ENCODE peak calls at places on chromosomes 1 and 21, in six cellular contexts. One of them, this sample, is unnamed.

GRCh38 chr1:84143796-84144565 is at the start of gene PRKACB:
- DNase-seq in endothelial cell of umbilical vein: peak; percentile 87
- DNase-seq in heart left ventricle: no peak
- DNase-seq in stomach: no peak
- DNase-seq in sigmoid colon: no peak
- DNase-seq in IMR-90: peak; percentile 62
- DNase-seq in this sample: no peak

GRCh38 chr1:35605071-35605881 is 32.2 kb downstream of the TFAP2E start:
- DNase-seq in endothelial cell of umbilical vein: no peak
- DNase-seq in heart left ventricle: no peak
- DNase-seq in stomach: no peak
- DNase-seq in sigmoid colon: no peak
- DNase-seq in IMR-90: no peak
- DNase-seq in this sample: no peak

GRCh38 chr1:168084396-168085231 is 52.1 kb downstream of the GPR161 start:
- DNase-seq in endothelial cell of umbilical vein: peak; percentile 46
- DNase-seq in heart left ventricle: peak; percentile 51
- DNase-seq in stomach: peak; percentile 49
- DNase-seq in sigmoid colon: peak; percentile 76
- DNase-seq in IMR-90: peak; percentile 23
- DNase-seq in this sample: peak; percentile 55

GRCh38 chr1:10990828-10991227 is 21.6 kb upstream of the TARDBP start:
- DNase-seq in endothelial cell of umbilical vein: no peak
- DNase-seq in heart left ventricle: no peak
- DNase-seq in stomach: no peak
- DNase-seq in sigmoid colon: no peak
- DNase-seq in IMR-90: no peak
- DNase-seq in this sample: no peak

GRCh38 chr1:153494976-153495535 is 34.6 kb upstream of the S100A7 start:
- DNase-seq in endothelial cell of umbilical vein: peak; percentile 60
- DNase-seq in heart left ventricle: peak; percentile 73
- DNase-seq in stomach: peak; percentile 76
- DNase-seq in sigmoid colon: peak; percentile 84
- DNase-seq in IMR-90: peak; percentile 52
- DNase-seq in this sample: peak; percentile 76

GRCh38 chr1:92444351-92444750 is 42.4 kb downstream of the GFI1 start:
- DNase-seq in endothelial cell of umbilical vein: no peak
- DNase-seq in heart left ventricle: no peak
- DNase-seq in stomach: no peak
- DNase-seq in sigmoid colon: no peak
- DNase-seq in IMR-90: peak; percentile 63
- DNase-seq in this sample: no peak

GRCh38 chr1:156680056-156680455 is 2.8 kb upstream of the NES start:
- DNase-seq in endothelial cell of umbilical vein: no peak
- DNase-seq in heart left ventricle: no peak
- DNase-seq in stomach: no peak
- DNase-seq in sigmoid colon: no peak
- DNase-seq in IMR-90: no peak
- DNase-seq in this sample: no peak

GRCh38 chr21:42309753-42310213 is 5.4 kb downstream of the TFF3 start:
- DNase-seq in endothelial cell of umbilical vein: peak; percentile 30
- DNase-seq in heart left ventricle: no peak
- DNase-seq in stomach: peak; percentile 75
- DNase-seq in sigmoid colon: peak; percentile 74
- DNase-seq in IMR-90: peak; percentile 5
- DNase-seq in this sample: peak; percentile 80

GRCh38 chr1:239914827-239915231 is 176.9 kb upstream of the FMN2 start:
- DNase-seq in endothelial cell of umbilical vein: no peak
- DNase-seq in heart left ventricle: no peak
- DNase-seq in stomach: no peak
- DNase-seq in sigmoid colon: no peak
- DNase-seq in IMR-90: peak; percentile 81
- DNase-seq in this sample: no peak

GRCh38 chr1:110240476-110241210 is 30.5 kb downstream of the KCNC4 start:
- DNase-seq in endothelial cell of umbilical vein: no peak
- DNase-seq in heart left ventricle: no peak
- DNase-seq in stomach: peak; percentile 52
- DNase-seq in sigmoid colon: peak; percentile 53
- DNase-seq in IMR-90: no peak
- DNase-seq in this sample: no peak

GRCh38 chr1:117600966-117601365 is 4.9 kb upstream of the TENT5C start:
- DNase-seq in endothelial cell of umbilical vein: no peak
- DNase-seq in heart left ventricle: no peak
- DNase-seq in stomach: no peak
- DNase-seq in sigmoid colon: no peak
- DNase-seq in IMR-90: peak; percentile 46
- DNase-seq in this sample: no peak

GRCh38 chr21:44618504-44618903 is 6.6 kb downstream of the KRTAP10-8 start:
- DNase-seq in endothelial cell of umbilical vein: peak; percentile 7
- DNase-seq in heart left ventricle: peak; percentile 39
- DNase-seq in stomach: no peak
- DNase-seq in sigmoid colon: peak; percentile 66
- DNase-seq in IMR-90: peak; percentile 14
- DNase-seq in this sample: peak; percentile 22

GRCh38 chr1:45522324-45523104 is 830 bp upstream of the PRDX1 start:
- DNase-seq in endothelial cell of umbilical vein: no peak
- DNase-seq in heart left ventricle: no peak
- DNase-seq in stomach: no peak
- DNase-seq in sigmoid colon: no peak
- DNase-seq in IMR-90: peak; percentile 64
- DNase-seq in this sample: no peak

GRCh38 chr1:235954306-235955283 is 87.9 kb upstream of the LYST start:
- DNase-seq in endothelial cell of umbilical vein: no peak
- DNase-seq in heart left ventricle: no peak
- DNase-seq in stomach: no peak
- DNase-seq in sigmoid colon: peak; percentile 60
- DNase-seq in IMR-90: peak; percentile 34
- DNase-seq in this sample: peak; percentile 54

GRCh38 chr1:155083865-155084721 is 5.5 kb downstream of the EFNA3 start:
- DNase-seq in endothelial cell of umbilical vein: peak; percentile 24
- DNase-seq in heart left ventricle: no peak
- DNase-seq in stomach: no peak
- DNase-seq in sigmoid colon: no peak
- DNase-seq in IMR-90: no peak
- DNase-seq in this sample: peak; percentile 72

GRCh38 chr1:220819627-220820026 is 32.9 kb downstream of the MTARC1 start:
- DNase-seq in endothelial cell of umbilical vein: no peak
- DNase-seq in heart left ventricle: no peak
- DNase-seq in stomach: no peak
- DNase-seq in sigmoid colon: no peak
- DNase-seq in IMR-90: no peak
- DNase-seq in this sample: no peak

GRCh38 chr1:235648954-235649721 is 446 bp downstream of the GNG4 start:
- DNase-seq in endothelial cell of umbilical vein: peak; percentile 60
- DNase-seq in heart left ventricle: peak; percentile 35
- DNase-seq in stomach: peak; percentile 56
- DNase-seq in sigmoid colon: peak; percentile 64
- DNase-seq in IMR-90: peak; percentile 67
- DNase-seq in this sample: peak; percentile 67

GRCh38 chr1:86067626-86068025 is 88.9 kb downstream of the COL24A1 start:
- DNase-seq in endothelial cell of umbilical vein: peak; percentile 93
- DNase-seq in heart left ventricle: no peak
- DNase-seq in stomach: no peak
- DNase-seq in sigmoid colon: no peak
- DNase-seq in IMR-90: peak; percentile 59
- DNase-seq in this sample: no peak

GRCh38 chr1:178300350-178300699 is 196.4 kb downstream of the CLEC20A start:
- DNase-seq in endothelial cell of umbilical vein: no peak
- DNase-seq in heart left ventricle: no peak
- DNase-seq in stomach: no peak
- DNase-seq in sigmoid colon: no peak
- DNase-seq in IMR-90: no peak
- DNase-seq in this sample: no peak

GRCh38 chr1:200512191-200512590 is 102.4 kb upstream of the ZNF281 start:
- DNase-seq in endothelial cell of umbilical vein: peak; percentile 13
- DNase-seq in heart left ventricle: no peak
- DNase-seq in stomach: no peak
- DNase-seq in sigmoid colon: no peak
- DNase-seq in IMR-90: peak; percentile 95
- DNase-seq in this sample: no peak

GRCh38 chr1:241612533-241613505 is 27.4 kb downstream of the CHML start:
- DNase-seq in endothelial cell of umbilical vein: peak; percentile 73
- DNase-seq in heart left ventricle: no peak
- DNase-seq in stomach: no peak
- DNase-seq in sigmoid colon: no peak
- DNase-seq in IMR-90: peak; percentile 97
- DNase-seq in this sample: no peak

GRCh38 chr21:25103500-25104207 is 503.6 kb downstream of the MRPL39 start:
- DNase-seq in endothelial cell of umbilical vein: no peak
- DNase-seq in heart left ventricle: no peak
- DNase-seq in stomach: no peak
- DNase-seq in sigmoid colon: no peak
- DNase-seq in IMR-90: peak; percentile 35
- DNase-seq in this sample: no peak

GRCh38 chr1:157968503-157968902 is 24.9 kb upstream of the KIRREL1 start:
- DNase-seq in endothelial cell of umbilical vein: peak; percentile 55
- DNase-seq in heart left ventricle: peak; percentile 27
- DNase-seq in stomach: no peak
- DNase-seq in sigmoid colon: peak; percentile 74
- DNase-seq in IMR-90: peak; percentile 85
- DNase-seq in this sample: peak; percentile 39

GRCh38 chr1:40451238-40451585 is 936 bp downstream of the ZFP69B start:
- DNase-seq in endothelial cell of umbilical vein: no peak
- DNase-seq in heart left ventricle: no peak
- DNase-seq in stomach: no peak
- DNase-seq in sigmoid colon: no peak
- DNase-seq in IMR-90: no peak
- DNase-seq in this sample: no peak

GRCh38 chr1:40450491-40451237 is 388 bp downstream of the ZFP69B start:
- DNase-seq in endothelial cell of umbilical vein: peak; percentile 67
- DNase-seq in heart left ventricle: peak; percentile 8
- DNase-seq in stomach: peak; percentile 31
- DNase-seq in sigmoid colon: no peak
- DNase-seq in IMR-90: peak; percentile 93
- DNase-seq in this sample: peak; percentile 33

GRCh38 chr1:40454873-40455272 is 4.6 kb downstream of the ZFP69B start:
- DNase-seq in endothelial cell of umbilical vein: no peak
- DNase-seq in heart left ventricle: no peak
- DNase-seq in stomach: no peak
- DNase-seq in sigmoid colon: no peak
- DNase-seq in IMR-90: no peak
- DNase-seq in this sample: no peak

DNA sequence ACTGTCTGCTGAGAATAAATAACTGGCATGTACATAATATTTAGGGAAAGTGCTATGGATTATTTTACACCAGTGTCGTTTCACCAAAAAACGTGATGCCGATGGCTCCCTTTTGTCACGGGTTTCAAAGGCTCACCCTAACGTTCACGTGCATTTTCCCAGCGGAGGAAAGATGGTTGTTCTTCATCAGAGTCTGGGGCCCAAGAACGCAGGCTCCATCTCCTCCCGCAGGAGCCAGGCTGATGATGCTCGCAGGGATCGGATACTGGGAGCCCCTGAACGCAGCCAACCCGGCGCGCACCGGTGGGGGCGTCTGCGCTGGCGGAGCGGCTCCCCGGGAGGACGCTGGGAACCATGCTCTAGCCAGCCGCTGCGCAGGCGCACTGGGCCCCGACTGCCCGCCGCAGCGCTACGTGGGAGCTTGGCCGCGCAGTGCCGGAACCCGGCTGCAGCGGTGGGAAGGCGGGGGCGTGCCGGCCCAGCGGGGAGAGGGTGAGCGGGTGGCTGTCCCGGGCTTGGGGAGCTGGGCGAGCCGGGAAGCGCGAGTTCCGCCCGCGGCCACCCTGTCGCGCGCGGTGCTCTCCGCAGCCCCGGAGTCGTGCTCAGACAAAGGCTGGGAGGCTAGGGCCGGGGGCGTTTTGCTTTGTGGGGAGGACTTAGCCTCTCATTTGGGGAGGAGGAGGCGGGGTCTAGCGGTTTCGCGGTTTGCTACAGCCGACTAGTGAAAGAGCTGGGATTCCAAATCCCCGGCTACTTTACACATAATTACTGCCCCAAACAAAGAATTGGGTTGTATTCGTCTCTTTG is at the start of gene ZFP69B:
- DNase-seq in endothelial cell of umbilical vein: peak; percentile 94
- DNase-seq in heart left ventricle: peak; percentile 92
- DNase-seq in stomach: peak; percentile 92
- DNase-seq in sigmoid colon: peak; percentile 94
- DNase-seq in IMR-90: peak; percentile 92
- DNase-seq in this sample: peak; percentile 93
- TF ChIP-seq POLR2A in endothelial cell of umbilical vein: peak; percentile 64
- TF ChIP-seq POLR2A in heart left ventricle: peak; percentile 66
- TF ChIP-seq POLR2A in stomach: no peak
- TF ChIP-seq POLR2A in sigmoid colon: no peak
- TF ChIP-seq POLR2A in IMR-90: peak; percentile 73
- TF ChIP-seq POLR2A in this sample: peak; percentile 47

GRCh38 chr1:65075123-65075976 is 72.7 kb upstream of the AK4 start:
- DNase-seq in endothelial cell of umbilical vein: peak; percentile 75
- DNase-seq in heart left ventricle: peak; percentile 59
- DNase-seq in stomach: peak; percentile 59
- DNase-seq in sigmoid colon: peak; percentile 75
- DNase-seq in IMR-90: peak; percentile 67
- DNase-seq in this sample: peak; percentile 63
- TF ChIP-seq CTCF in endothelial cell of umbilical vein: peak; percentile 76
- TF ChIP-seq CTCF in heart left ventricle: peak; percentile 79
- TF ChIP-seq CTCF in stomach: peak; percentile 70
- TF ChIP-seq CTCF in sigmoid colon: peak; percentile 78
- TF ChIP-seq CTCF in IMR-90: peak; percentile 73
- TF ChIP-seq CTCF in this sample: peak; percentile 72

GRCh38 chr1:226355679-226356583 is 47.0 kb upstream of the LIN9 start:
- DNase-seq in endothelial cell of umbilical vein: no peak
- DNase-seq in heart left ventricle: peak; percentile 66
- DNase-seq in stomach: no peak
- DNase-seq in sigmoid colon: no peak
- DNase-seq in IMR-90: no peak
- DNase-seq in this sample: peak; percentile 42
- H3K4me3 ChIP-seq in endothelial cell of umbilical vein: no peak overlapping the region
- H3K4me3 ChIP-seq in heart left ventricle: no peak overlapping the region
- H3K4me3 ChIP-seq in stomach: no peak overlapping the region
- H3K4me3 ChIP-seq in sigmoid colon: no peak overlapping the region
- H3K4me3 ChIP-seq in IMR-90: no peak overlapping the region
- H3K4me3 ChIP-seq in this sample: no peak overlapping the region

DNA sequence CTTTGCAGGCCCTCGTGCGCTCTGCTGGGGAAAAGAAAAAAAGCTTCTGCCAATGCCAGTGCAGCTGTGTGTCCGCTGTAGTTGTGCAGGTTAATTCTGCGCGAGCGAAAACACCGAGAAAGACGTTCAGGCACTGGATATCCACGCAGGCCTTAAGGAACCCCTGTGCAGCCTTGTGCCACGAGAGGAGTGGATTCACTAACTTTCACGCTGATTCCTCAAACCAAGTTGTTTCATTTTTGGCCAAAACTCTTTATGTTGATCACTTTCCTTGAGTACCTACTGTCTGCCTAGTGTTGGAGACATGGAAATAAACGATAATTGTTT is 583 bp upstream of the SCAF4 start:
- DNase-seq in endothelial cell of umbilical vein: no peak
- DNase-seq in heart left ventricle: no peak
- DNase-seq in stomach: no peak
- DNase-seq in sigmoid colon: no peak
- DNase-seq in IMR-90: no peak
- DNase-seq in this sample: no peak
- TF ChIP-seq POLR2A in endothelial cell of umbilical vein: no peak
- TF ChIP-seq POLR2A in heart left ventricle: no peak
- TF ChIP-seq POLR2A in stomach: no peak
- TF ChIP-seq POLR2A in sigmoid colon: no peak
- TF ChIP-seq POLR2A in IMR-90: no peak
- TF ChIP-seq POLR2A in this sample: no peak

This sample was measured in transverse colon.